ENCODE peak calls at places on chromosomes 13 and 19, in six cellular contexts. Y is suprapubic skin; T is activated CD8-positive, alpha-beta T cell treated with anti-CD3 and anti-CD28 coated beads for 36 hours; C is transverse colon; E is CD4-positive, alpha-beta T cell; F is fibroblast of lung. D is an unnamed sample.

GRCh38 chr13:81133066-81133465 is 792.1 kb upstream of the SPRY2 start:
- DNase-seq in Y (no peak), T (no peak), C (no peak), E (no peak), F (peak; percentile 83), D (no peak)

GRCh38 chr19:13029893-13030292 is 34.6 kb downstream of the NFIX start:
- DNase-seq in Y (no peak), T (peak; percentile 54), C (peak; percentile 64), E (no peak), F (no peak), D (no peak)

GRCh38 chr19:31718898-31719297 is 369.7 kb upstream of the TSHZ3 start:
- DNase-seq in Y (no peak), T (no peak), C (no peak), E (no peak), F (peak; percentile 56), D (no peak)

GRCh38 chr19:11382898-11383705 is 1.0 kb downstream of the EPOR start:
- DNase-seq in Y (peak; percentile 75), T (peak; percentile 71), C (peak; percentile 64), E (peak; percentile 17), F (no peak), D (no peak)

GRCh38 chr19:33434886-33435705 is 61.6 kb downstream of the CEBPG start:
- DNase-seq in Y (no peak), T (no peak), C (no peak), E (no peak), F (peak; percentile 40), D (no peak)

GRCh38 chr13:110179116-110179857 is 127.7 kb downstream of the COL4A1 start:
- DNase-seq in Y (no peak), T (no peak), C (no peak), E (no peak), F (peak; percentile 47), D (no peak)

GRCh38 chr13:30846844-30847243 is 59.2 kb upstream of the MEDAG start:
- DNase-seq in Y (no peak), T (no peak), C (no peak), E (no peak), F (no peak), D (no peak)

GRCh38 chr19:40133491-40133890 is 42.7 kb upstream of the ZNF780A start:
- DNase-seq in Y (no peak), T (no peak), C (no peak), E (no peak), F (no peak), D (no peak)

GRCh38 chr19:38734176-38734425 is 10.2 kb downstream of the CAPN12 start:
- DNase-seq in Y (no peak), T (no peak), C (no peak), E (no peak), F (no peak), D (no peak)

GRCh38 chr13:73365681-73366080 is 306.9 kb downstream of the KLF5 start:
- DNase-seq in Y (no peak), T (no peak), C (no peak), E (no peak), F (no peak), D (no peak)

GRCh38 chr19:11138659-11139526 is 16.7 kb downstream of the SPC24 start:
- DNase-seq in Y (peak; percentile 90), T (no peak), C (peak; percentile 62), E (no peak), F (peak; percentile 80), D (no peak)

DNA sequence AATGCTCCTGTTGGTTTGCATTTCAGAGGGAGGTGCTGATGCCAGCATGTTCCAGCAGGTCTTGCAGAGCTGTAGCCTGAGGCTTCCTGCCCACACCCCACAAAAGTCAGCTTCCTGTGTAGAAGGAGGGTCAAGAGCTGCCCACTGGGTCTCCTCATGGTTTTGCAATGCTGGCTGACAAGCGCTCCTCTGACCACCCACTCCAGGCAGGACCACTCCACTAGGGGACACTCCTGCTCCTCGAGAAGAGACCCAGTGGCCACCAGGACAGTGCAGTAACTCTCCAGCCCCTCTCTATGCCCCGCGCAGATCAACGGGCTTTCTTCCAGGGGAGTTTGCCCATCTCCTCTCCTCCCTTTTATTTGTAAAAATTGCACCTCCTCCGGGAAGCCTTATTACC is 72.9 kb upstream of the UQCRFS1 start:
- DNase-seq in Y (no peak), T (no peak), C (no peak), E (no peak), F (no peak), D (no peak)
- TF ChIP-seq CTCF in Y (no peak), T (peak; percentile 20), C (no peak), E (no peak), F (no peak), D (no peak)

GRCh38 chr13:35830850-35831450 is 300.2 kb downstream of the DCLK1 start:
- DNase-seq in Y (no peak), T (no peak), C (no peak), E (no peak), F (no peak), D (no peak)

GRCh38 chr13:35824395-35824794 is 306.8 kb downstream of the DCLK1 start:
- DNase-seq in Y (no peak), T (no peak), C (no peak), E (no peak), F (no peak), D (no peak)

GRCh38 chr13:35824825-35825224 is 306.4 kb downstream of the DCLK1 start:
- DNase-seq in Y (no peak), T (no peak), C (no peak), E (no peak), F (no peak), D (no peak)

GRCh38 chr13:35822666-35823065 is 308.5 kb downstream of the DCLK1 start:
- DNase-seq in Y (no peak), T (no peak), C (no peak), E (no peak), F (no peak), D (no peak)

DNA sequence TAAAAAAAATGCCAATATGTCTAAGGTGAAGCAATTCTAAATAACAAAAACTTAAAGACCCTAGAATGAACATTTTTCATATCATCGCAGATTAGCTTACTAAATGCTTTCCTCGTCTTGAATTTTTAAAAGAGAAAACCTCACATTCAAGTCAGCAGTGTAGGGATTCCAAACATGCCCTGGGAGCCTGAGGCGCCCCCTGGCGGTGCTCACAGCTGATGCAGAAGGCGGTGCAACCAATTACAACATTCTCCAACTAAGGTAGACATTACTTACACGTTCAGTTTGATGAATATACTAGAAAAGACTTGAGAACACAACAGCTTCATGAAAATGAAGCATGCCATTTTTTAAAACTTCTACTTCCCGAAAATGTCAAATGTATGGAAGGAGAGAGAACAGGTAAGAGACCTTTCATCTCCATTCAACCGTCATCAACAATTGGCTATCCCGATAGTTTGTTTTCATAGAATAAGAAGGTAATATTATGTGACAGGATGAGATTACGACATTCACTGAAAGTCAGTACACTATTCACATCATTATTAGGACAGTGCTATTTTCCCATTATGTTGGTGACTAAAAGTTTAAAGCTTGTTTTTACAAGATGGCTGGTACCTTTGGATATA is 304.4 kb downstream of the DCLK1 start:
- DNase-seq in Y (no peak), T (peak; percentile 17), C (no peak), E (no peak), F (no peak), D (no peak)
- TF ChIP-seq CTCF in Y (no peak), T (peak; percentile 31), C (no peak), E (no peak), F (no peak), D (no peak)

DNA sequence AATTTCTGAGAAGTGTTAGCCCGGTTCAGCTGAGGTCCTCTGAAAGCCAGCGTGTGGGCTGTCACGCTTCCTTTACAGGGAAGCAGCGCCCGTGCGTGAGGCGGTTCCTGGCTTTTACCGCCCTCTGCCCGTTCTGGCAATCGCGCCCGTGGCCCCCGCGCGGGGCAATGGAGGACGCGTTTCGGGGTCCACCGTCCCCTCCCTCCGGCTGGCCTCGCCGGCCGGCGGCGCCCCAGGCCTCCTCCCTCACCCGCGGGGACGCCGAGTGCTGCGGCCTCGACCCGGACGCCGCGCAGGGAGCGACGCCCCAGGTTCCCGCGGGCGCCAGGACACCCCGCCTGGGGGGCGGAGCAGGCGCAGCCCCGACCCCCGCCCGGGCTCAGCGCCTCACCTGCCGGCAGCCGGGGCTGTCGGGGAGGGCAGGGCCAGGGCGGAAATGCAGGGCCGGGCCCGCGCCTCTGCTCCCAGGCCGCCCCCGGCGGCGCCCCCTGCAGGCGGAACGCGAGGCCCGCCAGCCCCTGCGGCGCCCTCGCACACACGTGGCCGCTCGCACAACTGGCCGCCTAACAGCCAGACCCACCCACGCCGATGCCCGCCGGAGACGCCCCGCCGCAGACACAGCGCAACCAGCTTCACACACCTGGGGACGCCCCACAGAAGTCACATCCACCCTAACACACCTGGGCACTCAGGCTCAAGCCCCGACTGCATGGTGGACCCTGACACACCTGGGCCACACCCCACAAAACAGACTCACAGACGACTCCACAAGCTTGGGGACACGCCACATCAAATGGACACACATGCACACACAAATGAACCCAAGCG is at the start of gene GGACT:
- DNase-seq in Y (peak; percentile 73), T (peak; percentile 85), C (peak; percentile 84), E (peak; percentile 86), F (peak; percentile 56), D (peak; percentile 34)
- TF ChIP-seq CTCF in Y (peak; percentile 51), T (peak; percentile 83), C (peak; percentile 30), E (peak; percentile 71), F (peak; percentile 54), D (peak; percentile 69)

DNA sequence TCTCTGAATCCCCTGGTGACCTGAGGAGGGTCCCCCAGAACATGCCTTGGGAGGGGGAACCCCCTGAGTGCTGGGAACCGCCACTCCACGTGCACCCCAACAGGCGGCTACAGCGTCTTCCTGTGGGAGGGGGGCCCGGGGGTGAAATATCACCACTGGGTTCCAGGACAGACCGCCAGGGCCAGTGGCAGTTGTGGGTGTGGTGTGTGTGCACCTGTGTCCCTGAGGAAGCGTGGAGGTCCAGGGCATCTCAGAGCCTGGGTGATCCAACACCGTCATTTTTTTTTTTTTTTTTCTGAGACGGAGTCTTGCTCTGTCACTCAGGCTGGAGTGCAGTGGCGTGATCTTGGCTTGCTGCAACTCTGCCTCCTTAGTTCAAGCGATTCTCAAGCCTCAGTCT is 4.2 kb downstream of the ADGRE5 start:
- DNase-seq in Y (no peak), T (no peak), C (no peak), E (no peak), F (no peak), D (no peak)
- TF ChIP-seq CTCF in Y (no peak), T (no peak), C (no peak), E (no peak), F (no peak), D (no peak)

DNA sequence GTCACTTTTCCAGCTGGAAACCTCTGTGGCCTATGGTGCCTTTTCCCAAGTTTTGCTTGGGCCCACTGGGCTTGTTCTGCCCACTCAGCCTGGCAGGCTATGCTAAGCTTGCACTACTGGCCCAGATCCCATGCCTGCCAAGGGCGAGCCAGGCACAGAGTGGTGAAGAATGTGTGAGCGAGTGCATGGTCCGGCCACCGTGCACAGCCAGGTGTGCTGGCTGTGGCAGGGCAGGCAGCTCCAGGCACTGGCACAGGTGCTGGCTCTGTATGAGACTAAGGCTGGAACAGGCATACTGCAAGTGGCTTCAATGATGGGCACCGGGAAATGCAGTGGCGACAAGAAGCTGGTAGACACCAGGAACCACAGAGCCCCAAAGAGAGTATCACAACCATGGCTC is 50.1 kb upstream of the MAB21L1 start:
- DNase-seq in Y (no peak), T (no peak), C (no peak), E (no peak), F (no peak), D (no peak)
- TF ChIP-seq CTCF in Y (no peak), T (no peak), C (no peak), E (no peak), F (no peak), D (no peak)

D was measured in omental fat pad.